ENCODE peak calls at places on chromosome 3, in nine cellular contexts. One of them, this sample, is unnamed.

GRCh38 chr3:54963621-54964020 is 35.8 kb upstream of the LRTM1 start:
- DNase-seq in cardiac muscle cell: no peak
- DNase-seq in heart left ventricle: no peak
- DNase-seq in GM06990: no peak
- DNase-seq in sigmoid colon: no peak
- DNase-seq in uterus: no peak
- DNase-seq in lung: no peak
- DNase-seq in left ventricle myocardium inferior: no peak
- DNase-seq in lower lobe of right lung: no peak
- DNase-seq in this sample: no peak

GRCh38 chr3:4850928-4851265 is 128.3 kb upstream of the BHLHE40 start:
- DNase-seq in cardiac muscle cell: no peak
- DNase-seq in heart left ventricle: no peak
- DNase-seq in GM06990: no peak
- DNase-seq in sigmoid colon: no peak
- DNase-seq in uterus: no peak
- DNase-seq in lung: no peak
- DNase-seq in left ventricle myocardium inferior: no peak
- DNase-seq in lower lobe of right lung: no peak
- DNase-seq in this sample: no peak

GRCh38 chr3:155744091-155744625 is 713 bp downstream of the PLCH1 start:
- DNase-seq in cardiac muscle cell: peak; percentile 77
- DNase-seq in heart left ventricle: peak; percentile 39
- DNase-seq in GM06990: peak; percentile 34
- DNase-seq in sigmoid colon: no peak
- DNase-seq in uterus: peak; percentile 34
- DNase-seq in lung: peak; percentile 74
- DNase-seq in left ventricle myocardium inferior: peak; percentile 33
- DNase-seq in lower lobe of right lung: peak; percentile 80
- DNase-seq in this sample: no peak

GRCh38 chr3:153182491-153182890 is 20.5 kb downstream of the RAP2B start:
- DNase-seq in cardiac muscle cell: no peak
- DNase-seq in heart left ventricle: no peak
- DNase-seq in GM06990: no peak
- DNase-seq in sigmoid colon: no peak
- DNase-seq in uterus: no peak
- DNase-seq in lung: no peak
- DNase-seq in left ventricle myocardium inferior: no peak
- DNase-seq in lower lobe of right lung: no peak
- DNase-seq in this sample: no peak

GRCh38 chr3:18035641-18036466 is 293.4 kb upstream of the TBC1D5 start:
- DNase-seq in cardiac muscle cell: no peak
- DNase-seq in heart left ventricle: no peak
- DNase-seq in GM06990: no peak
- DNase-seq in sigmoid colon: no peak
- DNase-seq in uterus: no peak
- DNase-seq in lung: no peak
- DNase-seq in left ventricle myocardium inferior: no peak
- DNase-seq in lower lobe of right lung: no peak
- DNase-seq in this sample: no peak

GRCh38 chr3:70716832-70717231 is 404.4 kb upstream of the MDFIC2 start:
- DNase-seq in cardiac muscle cell: no peak
- DNase-seq in heart left ventricle: peak; percentile 34
- DNase-seq in GM06990: no peak
- DNase-seq in sigmoid colon: peak; percentile 72
- DNase-seq in uterus: peak; percentile 15
- DNase-seq in lung: no peak
- DNase-seq in left ventricle myocardium inferior: peak; percentile 18
- DNase-seq in lower lobe of right lung: no peak
- DNase-seq in this sample: peak; percentile 13

GRCh38 chr3:32492684-32493436 is 9.8 kb downstream of the CMTM6 start:
- DNase-seq in cardiac muscle cell: no peak
- DNase-seq in heart left ventricle: no peak
- DNase-seq in GM06990: no peak
- DNase-seq in sigmoid colon: no peak
- DNase-seq in uterus: no peak
- DNase-seq in lung: no peak
- DNase-seq in left ventricle myocardium inferior: no peak
- DNase-seq in lower lobe of right lung: no peak
- DNase-seq in this sample: no peak

GRCh38 chr3:146172586-146172985 is 11.6 kb upstream of the PLOD2 start:
- DNase-seq in cardiac muscle cell: no peak
- DNase-seq in heart left ventricle: no peak
- DNase-seq in GM06990: no peak
- DNase-seq in sigmoid colon: no peak
- DNase-seq in uterus: no peak
- DNase-seq in lung: no peak
- DNase-seq in left ventricle myocardium inferior: no peak
- DNase-seq in lower lobe of right lung: no peak
- DNase-seq in this sample: no peak

GRCh38 chr3:106116733-106117489 is 248.1 kb upstream of the CBLB start:
- DNase-seq in cardiac muscle cell: no peak
- DNase-seq in heart left ventricle: no peak
- DNase-seq in GM06990: no peak
- DNase-seq in sigmoid colon: no peak
- DNase-seq in uterus: no peak
- DNase-seq in lung: no peak
- DNase-seq in left ventricle myocardium inferior: no peak
- DNase-seq in lower lobe of right lung: no peak
- DNase-seq in this sample: no peak

GRCh38 chr3:124034016-124034808 is 42.3 kb upstream of the ROPN1 start:
- DNase-seq in cardiac muscle cell: peak; percentile 23
- DNase-seq in heart left ventricle: peak; percentile 44
- DNase-seq in GM06990: peak; percentile 6
- DNase-seq in sigmoid colon: no peak
- DNase-seq in uterus: peak; percentile 36
- DNase-seq in lung: no peak
- DNase-seq in left ventricle myocardium inferior: peak; percentile 25
- DNase-seq in lower lobe of right lung: peak; percentile 46
- DNase-seq in this sample: no peak

GRCh38 chr3:57892423-57892822 is 115.8 kb upstream of the FLNB start:
- DNase-seq in cardiac muscle cell: no peak
- DNase-seq in heart left ventricle: peak; percentile 33
- DNase-seq in GM06990: no peak
- DNase-seq in sigmoid colon: no peak
- DNase-seq in uterus: no peak
- DNase-seq in lung: no peak
- DNase-seq in left ventricle myocardium inferior: no peak
- DNase-seq in lower lobe of right lung: no peak
- DNase-seq in this sample: no peak

GRCh38 chr3:72155391-72156064 is 370.6 kb upstream of the PROK2 start:
- DNase-seq in cardiac muscle cell: no peak
- DNase-seq in heart left ventricle: peak; percentile 72
- DNase-seq in GM06990: no peak
- DNase-seq in sigmoid colon: peak; percentile 85
- DNase-seq in uterus: peak; percentile 77
- DNase-seq in lung: peak; percentile 33
- DNase-seq in left ventricle myocardium inferior: peak; percentile 35
- DNase-seq in lower lobe of right lung: no peak
- DNase-seq in this sample: peak; percentile 98

GRCh38 chr3:9808345-9809037 is 1.6 kb upstream of the TTLL3 start:
- DNase-seq in cardiac muscle cell: peak; percentile 46
- DNase-seq in heart left ventricle: no peak
- DNase-seq in GM06990: no peak
- DNase-seq in sigmoid colon: no peak
- DNase-seq in uterus: no peak
- DNase-seq in lung: no peak
- DNase-seq in left ventricle myocardium inferior: no peak
- DNase-seq in lower lobe of right lung: no peak
- DNase-seq in this sample: no peak

GRCh38 chr3:25566358-25566920 is 98.3 kb downstream of the TOP2B start:
- DNase-seq in cardiac muscle cell: no peak
- DNase-seq in heart left ventricle: no peak
- DNase-seq in GM06990: no peak
- DNase-seq in sigmoid colon: no peak
- DNase-seq in uterus: no peak
- DNase-seq in lung: no peak
- DNase-seq in left ventricle myocardium inferior: no peak
- DNase-seq in lower lobe of right lung: no peak
- DNase-seq in this sample: no peak

GRCh38 chr3:179045719-179046402 is 25.7 kb downstream of the ZMAT3 start:
- DNase-seq in cardiac muscle cell: peak; percentile 19
- DNase-seq in heart left ventricle: no peak
- DNase-seq in GM06990: peak; percentile 35
- DNase-seq in sigmoid colon: no peak
- DNase-seq in uterus: no peak
- DNase-seq in lung: no peak
- DNase-seq in left ventricle myocardium inferior: no peak
- DNase-seq in lower lobe of right lung: no peak
- DNase-seq in this sample: no peak

GRCh38 chr3:28348286-28348636 is 260 bp upstream of the ZCWPW2 start:
- DNase-seq in cardiac muscle cell: no peak
- DNase-seq in heart left ventricle: no peak
- DNase-seq in GM06990: no peak
- DNase-seq in sigmoid colon: no peak
- DNase-seq in uterus: no peak
- DNase-seq in lung: no peak
- DNase-seq in left ventricle myocardium inferior: no peak
- DNase-seq in lower lobe of right lung: no peak
- DNase-seq in this sample: peak; percentile 82

GRCh38 chr3:140848675-140849074 is 93.0 kb upstream of the SLC25A36 start:
- DNase-seq in cardiac muscle cell: no peak
- DNase-seq in heart left ventricle: no peak
- DNase-seq in GM06990: no peak
- DNase-seq in sigmoid colon: no peak
- DNase-seq in uterus: no peak
- DNase-seq in lung: no peak
- DNase-seq in left ventricle myocardium inferior: no peak
- DNase-seq in lower lobe of right lung: no peak
- DNase-seq in this sample: no peak

GRCh38 chr3:66407281-66408218 is 93.3 kb downstream of the LRIG1 start:
- DNase-seq in cardiac muscle cell: peak; percentile 58
- DNase-seq in heart left ventricle: peak; percentile 77
- DNase-seq in GM06990: peak; percentile 59
- DNase-seq in sigmoid colon: peak; percentile 86
- DNase-seq in uterus: peak; percentile 74
- DNase-seq in lung: peak; percentile 65
- DNase-seq in left ventricle myocardium inferior: peak; percentile 71
- DNase-seq in lower lobe of right lung: peak; percentile 75
- DNase-seq in this sample: no peak

GRCh38 chr3:171039674-171040073 is 13.2 kb upstream of the SLC2A2 start:
- DNase-seq in cardiac muscle cell: no peak
- DNase-seq in heart left ventricle: peak; percentile 32
- DNase-seq in GM06990: no peak
- DNase-seq in sigmoid colon: no peak
- DNase-seq in uterus: no peak
- DNase-seq in lung: no peak
- DNase-seq in left ventricle myocardium inferior: no peak
- DNase-seq in lower lobe of right lung: no peak
- DNase-seq in this sample: no peak

GRCh38 chr3:13419356-13420050 is 619 bp downstream of the NUP210 start:
- DNase-seq in cardiac muscle cell: peak; percentile 75
- DNase-seq in heart left ventricle: peak; percentile 45
- DNase-seq in GM06990: peak; percentile 76
- DNase-seq in sigmoid colon: no peak
- DNase-seq in uterus: no peak
- DNase-seq in lung: peak; percentile 43
- DNase-seq in left ventricle myocardium inferior: peak; percentile 52
- DNase-seq in lower lobe of right lung: peak; percentile 77
- DNase-seq in this sample: no peak
- TF ChIP-seq CTCF in cardiac muscle cell: no peak
- TF ChIP-seq CTCF in heart left ventricle: no peak
- TF ChIP-seq CTCF in GM06990: peak; percentile 22
- TF ChIP-seq CTCF in sigmoid colon: no peak
- TF ChIP-seq CTCF in uterus: no peak
- TF ChIP-seq CTCF in lung: no peak
- TF ChIP-seq CTCF in left ventricle myocardium inferior: peak; percentile 27
- TF ChIP-seq CTCF in lower lobe of right lung: no peak
- TF ChIP-seq CTCF in this sample: no peak

DNA sequence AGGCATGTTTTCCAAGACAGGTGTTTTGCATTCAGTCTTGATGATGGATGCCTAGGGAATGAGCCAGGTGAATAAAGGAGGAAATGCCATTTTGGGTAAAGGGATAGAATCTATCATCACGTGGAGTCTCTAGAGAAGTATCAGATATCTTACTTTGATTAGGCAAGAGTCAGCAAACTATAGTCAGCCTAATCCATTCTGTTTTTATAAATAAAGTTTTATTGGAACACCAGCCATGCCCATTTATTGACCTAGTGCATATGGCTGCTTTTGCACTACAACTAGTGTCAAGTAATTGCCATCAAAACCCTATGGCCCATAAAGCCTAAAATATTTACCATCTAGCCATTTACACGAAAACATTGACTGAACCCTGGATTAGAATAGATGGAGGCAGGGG is 231.2 kb downstream of the SLC9A9 start:
- DNase-seq in cardiac muscle cell: no peak
- DNase-seq in heart left ventricle: no peak
- DNase-seq in GM06990: no peak
- DNase-seq in sigmoid colon: no peak
- DNase-seq in uterus: no peak
- DNase-seq in lung: no peak
- DNase-seq in left ventricle myocardium inferior: no peak
- DNase-seq in lower lobe of right lung: no peak
- DNase-seq in this sample: no peak
- H3K4me3 ChIP-seq in cardiac muscle cell: no peak overlapping the region
- H3K4me3 ChIP-seq in heart left ventricle: no peak overlapping the region
- H3K4me3 ChIP-seq in GM06990: no peak overlapping the region
- H3K4me3 ChIP-seq in sigmoid colon: no peak overlapping the region
- H3K4me3 ChIP-seq in uterus: no peak overlapping the region
- H3K4me3 ChIP-seq in lung: no peak overlapping the region
- H3K4me3 ChIP-seq in left ventricle myocardium inferior: no peak overlapping the region
- H3K4me3 ChIP-seq in lower lobe of right lung: no peak overlapping the region
- H3K4me3 ChIP-seq in this sample: no peak overlapping the region

DNA sequence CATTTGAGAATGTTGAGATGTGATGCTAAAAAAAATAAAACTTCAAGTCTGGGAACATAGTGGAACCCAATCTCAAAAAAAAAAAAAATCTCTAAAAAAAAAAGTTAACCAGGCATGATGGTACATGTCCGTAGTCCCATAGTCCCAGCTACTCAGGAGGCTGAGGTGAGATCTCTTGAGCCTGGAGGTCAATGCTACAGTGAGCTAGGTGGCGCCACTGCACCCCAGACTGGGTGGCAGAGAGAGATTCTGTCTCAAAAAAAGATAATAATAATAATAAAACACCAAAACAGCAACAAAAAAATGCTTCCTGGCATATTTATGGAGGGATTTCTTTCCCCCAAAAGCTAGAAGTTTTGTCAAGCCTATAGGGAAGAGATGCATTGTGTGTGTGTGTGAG is 361.6 kb downstream of the ROBO1 start:
- DNase-seq in cardiac muscle cell: no peak
- DNase-seq in heart left ventricle: no peak
- DNase-seq in GM06990: no peak
- DNase-seq in sigmoid colon: no peak
- DNase-seq in uterus: no peak
- DNase-seq in lung: no peak
- DNase-seq in left ventricle myocardium inferior: no peak
- DNase-seq in lower lobe of right lung: no peak
- DNase-seq in this sample: no peak
- TF ChIP-seq CTCF in cardiac muscle cell: peak; percentile 27
- TF ChIP-seq CTCF in heart left ventricle: no peak
- TF ChIP-seq CTCF in GM06990: peak; percentile 33
- TF ChIP-seq CTCF in sigmoid colon: no peak
- TF ChIP-seq CTCF in uterus: no peak
- TF ChIP-seq CTCF in lung: no peak
- TF ChIP-seq CTCF in left ventricle myocardium inferior: no peak
- TF ChIP-seq CTCF in lower lobe of right lung: no peak
- TF ChIP-seq CTCF in this sample: peak; percentile 8

DNA sequence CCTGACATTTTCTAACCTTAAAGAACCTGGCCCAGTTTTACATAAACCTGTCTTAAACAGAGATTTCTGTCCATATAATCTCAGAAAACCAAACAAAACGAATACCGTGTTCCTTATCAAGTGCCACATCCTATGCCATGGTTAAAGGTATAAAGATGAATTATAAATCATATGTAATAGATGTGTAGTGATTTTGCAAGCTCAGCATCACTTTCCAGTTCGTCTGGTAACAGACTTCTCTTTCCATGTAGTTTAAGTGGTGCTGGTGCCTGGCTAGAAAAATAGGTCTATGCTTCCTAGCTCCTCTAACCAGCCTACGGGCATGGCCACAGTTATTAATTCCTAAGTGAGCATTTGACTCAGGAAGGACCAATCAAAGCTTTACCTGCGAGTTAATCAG is 3.4 kb upstream of the GRM7 start:
- DNase-seq in cardiac muscle cell: no peak
- DNase-seq in heart left ventricle: no peak
- DNase-seq in GM06990: no peak
- DNase-seq in sigmoid colon: no peak
- DNase-seq in uterus: no peak
- DNase-seq in lung: no peak
- DNase-seq in left ventricle myocardium inferior: no peak
- DNase-seq in lower lobe of right lung: no peak
- DNase-seq in this sample: no peak
- H3K4me3 ChIP-seq in cardiac muscle cell: no peak overlapping the region
- H3K4me3 ChIP-seq in heart left ventricle: no peak overlapping the region
- H3K4me3 ChIP-seq in GM06990: no peak overlapping the region
- H3K4me3 ChIP-seq in sigmoid colon: no peak overlapping the region
- H3K4me3 ChIP-seq in uterus: no peak overlapping the region
- H3K4me3 ChIP-seq in lung: no peak overlapping the region
- H3K4me3 ChIP-seq in left ventricle myocardium inferior: no peak overlapping the region
- H3K4me3 ChIP-seq in lower lobe of right lung: no peak overlapping the region
- H3K4me3 ChIP-seq in this sample: no peak overlapping the region